ENCODE peak calls at places on chromosomes 2 and 18, in nine cellular contexts. I is neural progenitor cell; A is H9; Z is colonic mucosa; R is activated CD4-positive, alpha-beta memory T cell treated with anti-CD3 and anti-CD28 coated beads, Interleukin-2, amount 10 ng/mL, durations not matched to agents 7 days and 5 days; U is Calu3; L is stimulated activated CD8-positive, alpha-beta memory T cell treated with anti-CD3 and anti-CD28 coated beads, Interleukin-15, amount 100 ng/mL, for 1 hour; M is heart right ventricle; S is NCI-H460. X is an unnamed sample.

GRCh38 chr2:196939381-196939780 is 12.9 kb upstream of the PGAP1 start:
- DNase-seq in A (no peak), M (no peak), I (no peak), L (no peak), U (no peak), R (no peak), Z (no peak), S (no peak), X (no peak)

GRCh38 chr18:24530630-24531111 is 70.2 kb downstream of the HRH4 start:
- DNase-seq in U (peak; percentile 32), A (no peak), M (no peak), I (no peak), S (no peak), Z (no peak), L (no peak), R (no peak), X (no peak)

GRCh38 chr2:86621290-86621943 is 2.2 kb downstream of the RNF103 start:
- DNase-seq in L (no peak), A (no peak), Z (no peak), M (no peak), U (no peak), R (no peak), S (no peak), I (no peak), X (no peak)

GRCh38 chr2:133422946-133423345 is 145.3 kb downstream of the NCKAP5 start:
- DNase-seq in S (no peak), Z (no peak), A (no peak), L (no peak), U (no peak), M (no peak), R (no peak), I (no peak), X (no peak)

GRCh38 chr2:32532961-32533360 is 94.9 kb upstream of the TTC27 start:
- DNase-seq in S (no peak), M (no peak), Z (no peak), R (no peak), A (no peak), U (no peak), L (no peak), I (no peak), X (no peak)

GRCh38 chr2:237278593-237278992 is 135.4 kb downstream of the COL6A3 start:
- DNase-seq in U (no peak), S (no peak), L (no peak), R (no peak), A (no peak), M (peak; percentile 36), I (no peak), Z (no peak), X (no peak)

GRCh38 chr2:121197369-121198091 is 87.5 kb downstream of the TFCP2L1 start:
- DNase-seq in L (no peak), R (no peak), A (no peak), U (peak; percentile 76), M (peak; percentile 40), S (no peak), I (no peak), Z (peak; percentile 45), X (no peak)

GRCh38 chr2:3302751-3303582 is 74.7 kb downstream of the EIPR1 start:
- DNase-seq in R (no peak), S (no peak), U (no peak), Z (no peak), I (peak; percentile 26), L (no peak), A (no peak), M (no peak), X (no peak)

GRCh38 chr2:74593826-74594467 is 39.4 kb downstream of the DOK1 start:
- DNase-seq in L (no peak), S (no peak), R (no peak), Z (no peak), U (no peak), A (no peak), I (no peak), M (no peak), X (no peak)

GRCh38 chr2:209721497-209721896 is 50.1 kb upstream of the UNC80 start:
- DNase-seq in M (no peak), S (no peak), R (no peak), I (no peak), L (no peak), Z (no peak), A (no peak), U (no peak), X (no peak)

GRCh38 chr18:43751203-43751602 is 473.9 kb upstream of the SYT4 start:
- DNase-seq in L (no peak), I (no peak), M (no peak), S (no peak), Z (no peak), A (no peak), R (no peak), U (no peak), X (no peak)

GRCh38 chr18:79684787-79685186 is 5.2 kb downstream of the CTDP1 start:
- DNase-seq in Z (no peak), M (no peak), I (no peak), A (no peak), L (no peak), S (no peak), R (no peak), U (no peak), X (no peak)

GRCh38 chr18:67301592-67301991 is 214.9 kb downstream of the DSEL start:
- DNase-seq in M (no peak), Z (no peak), S (no peak), I (no peak), L (no peak), A (no peak), U (no peak), R (no peak), X (no peak)

GRCh38 chr18:21457179-21457535 is 143.3 kb downstream of the ESCO1 start:
- DNase-seq in I (no peak), U (no peak), Z (no peak), L (no peak), A (no peak), M (no peak), R (no peak), S (no peak), X (no peak)

GRCh38 chr18:49225160-49225559 is 235.3 kb downstream of the DYM start:
- DNase-seq in R (no peak), L (no peak), Z (no peak), M (no peak), I (no peak), A (no peak), S (no peak), U (no peak), X (no peak)

GRCh38 chr2:188746727-188747126 is 227.4 kb upstream of the COL3A1 start:
- DNase-seq in R (no peak), M (no peak), U (no peak), L (no peak), S (no peak), Z (no peak), I (no peak), A (no peak), X (no peak)

GRCh38 chr2:160406591-160407392 is 86.8 kb downstream of the RBMS1 start:
- DNase-seq in Z (peak; percentile 55), S (peak; percentile 30), L (no peak), M (peak; percentile 50), R (peak; percentile 70), A (no peak), I (peak; percentile 73), U (peak; percentile 48), X (no peak)

GRCh38 chr2:241982711-241983570 is 113.4 kb downstream of the RTP5 start:
- DNase-seq in R (no peak), U (no peak), A (peak; percentile 12), Z (no peak), L (no peak), M (no peak), I (no peak), S (no peak), X (no peak)

GRCh38 chr18:24731981-24732380 is 271.5 kb downstream of the HRH4 start:
- DNase-seq in M (no peak), A (peak; percentile 29), R (no peak), I (peak; percentile 6), Z (no peak), L (no peak), U (no peak), S (no peak), X (no peak)

GRCh38 chr2:174605687-174606086 is 8.1 kb upstream of the WIPF1 start:
- DNase-seq in L (no peak), I (no peak), A (no peak), S (no peak), R (no peak), Z (no peak), U (no peak), M (no peak), X (no peak)

GRCh38 chr18:36454848-36455458 is 157.4 kb downstream of the FHOD3 start:
- DNase-seq in R (no peak), L (no peak), S (no peak), Z (no peak), A (no peak), I (no peak), M (no peak), U (no peak), X (no peak)

GRCh38 chr2:61910603-61911002 is 5.1 kb downstream of the COMMD1 start:
- DNase-seq in U (peak; percentile 24), Z (no peak), I (peak; percentile 31), M (no peak), S (no peak), L (no peak), A (no peak), R (no peak), X (no peak)

GRCh38 chr18:31162419-31162793 is 250 bp downstream of the DSC1 start:
- DNase-seq in A (no peak), Z (no peak), U (no peak), S (no peak), R (no peak), L (no peak), I (peak; percentile 26), M (no peak), X (peak; percentile 5)

GRCh38 chr2:204475403-204475802 is 69.9 kb upstream of the PARD3B start:
- DNase-seq in U (no peak), L (no peak), R (no peak), S (no peak), M (no peak), A (no peak), I (no peak), Z (no peak), X (no peak)

GRCh38 chr2:8796878-8797550 is 40.4 kb downstream of the KIDINS220 start:
- DNase-seq in Z (no peak), U (no peak), M (no peak), S (no peak), R (peak; percentile 18), I (no peak), A (no peak), L (no peak), X (no peak)

GRCh38 chr2:118474151-118474561 is 373.3 kb downstream of the EN1 start:
- DNase-seq in S (no peak), I (peak; percentile 52), L (no peak), U (no peak), A (no peak), Z (no peak), R (no peak), M (no peak), X (peak; percentile 23)

GRCh38 chr2:239269173-239269865 is 131.5 kb downstream of the HDAC4 start:
- DNase-seq in S (no peak), I (no peak), Z (peak; percentile 50), M (no peak), R (no peak), L (no peak), U (no peak), A (no peak), X (no peak)

GRCh38 chr2:46829240-46829970 is 86.2 kb downstream of the MCFD2 start:
- DNase-seq in L (no peak), A (no peak), Z (peak; percentile 9), S (no peak), U (no peak), I (no peak), R (no peak), M (no peak), X (no peak)

GRCh38 chr18:9022397-9023170 is 79.9 kb upstream of the NDUFV2 start:
- DNase-seq in Z (no peak), A (no peak), L (no peak), U (no peak), I (no peak), S (no peak), R (no peak), M (no peak), X (peak; percentile 26)

GRCh38 chr2:240922234-240922981 is 16.3 kb downstream of the CROCC2 start:
- DNase-seq in Z (no peak), R (peak; percentile 13), S (no peak), L (no peak), M (peak; percentile 16), I (no peak), A (peak; percentile 23), U (no peak), X (peak; percentile 19)

X was measured in iPS-NIHi11.